ENCODE peak calls at places on chromosomes 1 and 21, in seven cellular contexts. R is AG20443; P is NCI-H1105 treated with DMSO at 0.1 percent for 48 hours; C is iris pigment epithelial cell; L is MV-4-11; S is neural progenitor cell; X is effector CD4-positive, alpha-beta T cell. T is an unnamed sample.

GRCh38 chr1:66446261-66447001 is 87.5 kb upstream of the SGIP1 start:
- DNase-seq in C (peak; percentile 68), R (peak; percentile 66), S (peak; percentile 76), P (peak; percentile 73), L (peak; percentile 63), X (peak; percentile 31), T (peak; percentile 79)

GRCh38 chr1:203858055-203858454 is 3.3 kb upstream of the SNRPE start:
- DNase-seq in L (no peak), C (peak; percentile 82), X (no peak), P (no peak), R (peak; percentile 71), S (no peak), T (no peak)

GRCh38 chr21:27476696-27477095 is 509.8 kb upstream of the ADAMTS5 start:
- DNase-seq in R (peak; percentile 47), L (peak; percentile 3), C (peak; percentile 53), S (no peak), X (no peak), P (no peak), T (peak; percentile 11)

GRCh38 chr1:64881281-64881680 is 85.1 kb downstream of the JAK1 start:
- DNase-seq in X (no peak), C (peak; percentile 72), P (no peak), S (no peak), L (no peak), R (peak; percentile 47), T (no peak)

GRCh38 chr1:118116909-118117308 is 68.1 kb downstream of the SPAG17 start:
- DNase-seq in S (no peak), L (no peak), P (no peak), R (no peak), X (no peak), C (no peak), T (no peak)

GRCh38 chr1:33424205-33424604 is 6.7 kb downstream of the PHC2 start:
- DNase-seq in S (peak; percentile 12), C (peak; percentile 68), X (no peak), P (no peak), R (no peak), L (no peak), T (no peak)

GRCh38 chr1:41464886-41465285 is 19.6 kb downstream of the EDN2 start:
- DNase-seq in X (no peak), S (no peak), L (no peak), C (no peak), P (peak; percentile 76), R (no peak), T (no peak)

GRCh38 chr21:24225432-24225831 is 1381.8 kb downstream of the MRPL39 start:
- DNase-seq in X (no peak), L (peak; percentile 21), R (no peak), C (peak; percentile 45), S (no peak), P (no peak), T (peak; percentile 31)

GRCh38 chr1:192610114-192610958 is 25.6 kb upstream of the RGS13 start:
- DNase-seq in C (peak; percentile 41), X (no peak), P (peak; percentile 38), S (no peak), L (no peak), R (peak; percentile 32), T (peak; percentile 63)

GRCh38 chr1:232533328-232533727 is 96.6 kb downstream of the SIPA1L2 start:
- DNase-seq in S (no peak), R (no peak), X (no peak), L (no peak), C (no peak), P (no peak), T (no peak)

GRCh38 chr1:25148673-25149300 is 83.5 kb downstream of the SYF2 start:
- DNase-seq in L (peak; percentile 66), C (peak; percentile 9), S (peak; percentile 28), X (no peak), R (no peak), P (no peak), T (peak; percentile 54)